ENCODE peak calls at places on chromosomes 13 and 19, in five cellular contexts. T is body of pancreas, M is tibial nerve, O is sigmoid colon, C is IMR-90. H is an unnamed sample.

GRCh38 chr19:778910-779653 is 18.2 kb upstream of the PTBP1 start:
- DNase-seq in T (peak; percentile 50), M (peak; percentile 70), O (peak; percentile 84), C (peak; percentile 94), H (peak; percentile 55)

GRCh38 chr13:110305949-110306339 is 1.0 kb downstream of the COL4A1 start:
- DNase-seq in T (no peak), M (no peak), O (peak; percentile 68), C (no peak), H (no peak)

GRCh38 chr13:61954092-61954491 is 538.4 kb upstream of the PCDH20 start:
- DNase-seq in T (no peak), M (no peak), O (no peak), C (peak; percentile 0), H (no peak)

GRCh38 chr19:2320057-2320456 is 8.3 kb downstream of the LSM7 start:
- DNase-seq in T (no peak), M (no peak), O (no peak), C (no peak), H (no peak)

GRCh38 chr13:72556945-72557344 is 170.5 kb downstream of the MZT1 start:
- DNase-seq in T (no peak), M (no peak), O (no peak), C (no peak), H (no peak)

GRCh38 chr13:108096301-108096700 is 119.0 kb downstream of the LIG4 start:
- DNase-seq in T (no peak), M (no peak), O (no peak), C (no peak), H (no peak)

GRCh38 chr13:71864094-71864980 is 2.7 kb downstream of the DACH1 start:
- DNase-seq in T (peak; percentile 47), M (peak; percentile 11), O (peak; percentile 57), C (no peak), H (no peak)

GRCh38 chr13:53341144-53341510 is 312.5 kb downstream of the OLFM4 start:
- DNase-seq in T (no peak), M (no peak), O (no peak), C (no peak), H (no peak)

GRCh38 chr13:66345988-66346387 is 884.1 kb downstream of the PCDH9 start:
- DNase-seq in T (no peak), M (no peak), O (no peak), C (no peak), H (no peak)

GRCh38 chr19:41959056-41960053 is at the start of gene RABAC1:
- DNase-seq in T (peak; percentile 91), M (peak; percentile 86), O (peak; percentile 94), C (peak; percentile 91), H (peak; percentile 81)

GRCh38 chr13:52010890-52011689 is at the start of gene ATP7B:
- DNase-seq in T (no peak), M (no peak), O (peak; percentile 68), C (no peak), H (no peak)

GRCh38 chr13:99310382-99311031 is 3.3 kb upstream of the GPR183 start:
- DNase-seq in T (no peak), M (no peak), O (no peak), C (peak; percentile 93), H (no peak)

GRCh38 chr19:6825076-6825774 is 52.7 kb downstream of the VAV1 start:
- DNase-seq in T (no peak), M (no peak), O (no peak), C (no peak), H (no peak)
- H3K9me3 ChIP-seq in T (no peaks in the 10 kb centered on the region), M (peaks cover 29% of the 10 kb centered on the region), O (no peaks in the 10 kb centered on the region), C (peaks cover 31% of the 10 kb centered on the region), H (no peaks in the 10 kb centered on the region)

GRCh38 chr13:77331421-77331820 is 4.5 kb upstream of the MYCBP2 start:
- DNase-seq in T (no peak), M (no peak), O (no peak), C (no peak), H (no peak)

GRCh38 chr13:77326905-77327604 is at the start of gene MYCBP2:
- DNase-seq in T (peak; percentile 97), M (peak; percentile 97), O (peak; percentile 98), C (peak; percentile 99), H (peak; percentile 97)

GRCh38 chr13:77330009-77330471 is 3.1 kb upstream of the MYCBP2 start:
- DNase-seq in T (no peak), M (no peak), O (no peak), C (no peak), H (no peak)

GRCh38 chr13:77328819-77329132 is 1.9 kb upstream of the MYCBP2 start:
- DNase-seq in T (no peak), M (no peak), O (no peak), C (no peak), H (no peak)

GRCh38 chr13:77329133-77330008 is 2.5 kb upstream of the MYCBP2 start:
- DNase-seq in T (peak; percentile 87), M (peak; percentile 88), O (peak; percentile 88), C (peak; percentile 96), H (peak; percentile 86)
- TF ChIP-seq POLR2A in T (peak; percentile 81), M (peak; percentile 54), O (no peak), C (no peak), H (peak; percentile 44)

DNA sequence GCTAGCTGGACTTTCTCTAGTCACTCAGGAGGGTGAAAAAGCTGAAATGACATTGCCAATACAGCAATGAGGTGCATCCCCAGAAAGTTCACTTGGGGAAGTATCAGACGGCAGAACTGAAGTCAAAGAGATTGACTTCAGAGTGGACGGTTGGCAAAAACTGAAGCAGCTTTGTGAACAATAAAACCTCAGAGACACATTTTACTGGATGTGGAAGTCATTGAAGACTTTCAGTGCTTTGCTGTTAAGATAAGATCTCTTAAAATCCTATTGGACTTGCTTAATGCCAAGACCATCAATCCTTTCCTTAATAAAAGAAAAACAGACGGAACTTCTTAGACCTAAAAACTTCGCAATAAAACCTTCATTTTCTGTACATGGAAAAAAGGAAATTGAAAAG is 103.7 kb downstream of the ABCC4 start:
- DNase-seq in T (no peak), M (no peak), O (no peak), C (no peak), H (no peak)
- H3K9me3 ChIP-seq in T (no peaks in the 10 kb centered on the region), M (no peaks in the 10 kb centered on the region), O (no peaks in the 10 kb centered on the region), C (no peaks in the 10 kb centered on the region), H (no peaks in the 10 kb centered on the region)

GRCh38 chr19:14516746-14517438 is 1.3 kb downstream of the DNAJB1 start:
- DNase-seq in T (no peak), M (no peak), O (no peak), C (no peak), H (no peak)

GRCh38 chr19:14517446-14517839 is 754 bp downstream of the DNAJB1 start:
- DNase-seq in T (no peak), M (no peak), O (no peak), C (peak; percentile 28), H (no peak)

GRCh38 chr19:14515501-14516047 is 2.6 kb downstream of the DNAJB1 start:
- DNase-seq in T (no peak), M (no peak), O (no peak), C (peak; percentile 52), H (no peak)

GRCh38 chr19:14514215-14514871 is 3.9 kb downstream of the DNAJB1 start:
- DNase-seq in T (no peak), M (no peak), O (no peak), C (no peak), H (no peak)

DNA sequence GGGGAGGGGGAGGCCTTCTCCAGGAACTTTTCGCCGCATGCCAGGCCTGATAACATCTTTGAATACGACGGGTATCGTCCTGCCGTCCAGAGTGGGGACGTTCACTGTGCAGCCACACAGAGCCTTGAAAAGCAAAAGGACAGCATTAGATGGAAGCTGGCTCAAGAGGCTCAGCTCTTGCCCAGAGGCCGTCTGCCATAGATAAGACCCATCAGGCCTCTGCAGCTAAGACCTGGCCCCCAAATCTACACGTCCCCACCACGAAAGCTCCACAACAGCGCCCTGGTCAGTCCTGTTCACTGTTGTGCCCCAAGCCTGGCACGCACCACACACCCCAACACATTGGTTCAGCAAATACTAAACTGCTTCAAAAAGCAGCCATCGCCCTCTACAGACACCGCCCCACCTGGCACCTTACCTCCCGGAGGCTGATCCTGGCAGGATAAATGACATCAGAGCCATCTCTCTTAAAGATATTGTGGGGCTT is 2.1 kb downstream of the DNAJB1 start:
- DNase-seq in T (no peak), M (no peak), O (no peak), C (no peak), H (no peak)
- TF ChIP-seq POLR2A in T (no peak), M (no peak), O (no peak), C (peak; percentile 4), H (no peak)

DNA sequence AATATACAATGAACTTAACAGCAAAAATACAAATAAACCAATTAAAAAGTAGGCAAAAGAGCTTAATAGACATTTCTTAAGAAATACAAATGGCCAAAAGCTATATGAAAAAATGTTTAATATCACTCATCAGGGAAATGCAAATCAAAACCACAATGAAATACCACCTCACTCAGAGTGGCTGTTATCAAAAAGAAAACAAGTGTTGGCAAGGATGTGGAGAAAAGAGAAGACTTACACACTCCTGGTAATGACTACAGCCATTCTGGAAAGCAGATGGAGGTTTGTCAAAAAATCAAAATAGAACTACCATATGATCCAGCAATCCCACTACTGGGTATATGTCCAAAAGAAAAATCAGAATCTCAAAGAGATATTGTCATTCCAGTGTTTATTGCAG is 223.4 kb upstream of the SLC10A2 start:
- DNase-seq in T (no peak), M (no peak), O (no peak), C (no peak), H (no peak)
- H3K9me3 ChIP-seq in T (no peaks in the 10 kb centered on the region), M (no peaks in the 10 kb centered on the region), O (no peaks in the 10 kb centered on the region), C (peaks cover 7% of the 10 kb centered on the region), H (no peaks in the 10 kb centered on the region)

GRCh38 chr13:92029641-92030040 is 631.2 kb downstream of the GPC5 start:
- DNase-seq in T (no peak), M (no peak), O (no peak), C (no peak), H (no peak)
- TF ChIP-seq POLR2A in T (no peak), M (no peak), O (no peak), C (no peak), H (no peak)

GRCh38 chr19:44476559-44477408 is 23.5 kb downstream of the ZNF180 start:
- DNase-seq in T (no peak), M (no peak), O (no peak), C (peak; percentile 15), H (no peak)
- H3K9me3 ChIP-seq in T (peaks cover 95% of the 10 kb centered on the region), M (peaks cover 100% of the 10 kb centered on the region), O (peaks cover 77% of the 10 kb centered on the region), C (peaks cover 88% of the 10 kb centered on the region), H (peaks cover 87% of the 10 kb centered on the region)